ENCODE peak calls at places on chromosomes 2 and 18, in ten cellular contexts. V, N, D, U, T, X, C, Q, Z and B are unnamed samples.

GRCh38 chr18:33034941-33035340 is 262.1 kb upstream of the KLHL14 start:
- DNase-seq in D (no peak), Q (no peak), T (no peak), U (no peak), N (no peak), X (no peak), V (no peak), Z (no peak), C (no peak), B (no peak)

GRCh38 chr2:46010925-46011490 is 286.2 kb upstream of the EPAS1 start:
- DNase-seq in Q (no peak), D (no peak), N (no peak), Z (no peak), U (no peak), X (no peak), V (peak; percentile 38), C (no peak), T (no peak), B (peak; percentile 32)

GRCh38 chr2:235723811-235724465 is 230.1 kb downstream of the AGAP1 start:
- DNase-seq in C (no peak), T (peak; percentile 74), N (no peak), U (no peak), Z (no peak), Q (no peak), V (no peak), X (no peak), D (peak; percentile 46), B (no peak)

GRCh38 chr18:55119434-55119833 is 160.2 kb upstream of the CCDC68 start:
- DNase-seq in N (no peak), X (no peak), V (no peak), D (no peak), C (no peak), U (no peak), Z (no peak), T (no peak), Q (no peak), B (no peak)

GRCh38 chr18:24231773-24232735 is 93.2 kb downstream of the CABYR start:
- DNase-seq in Q (no peak), U (no peak), C (no peak), T (no peak), N (no peak), Z (no peak), V (no peak), D (no peak), X (no peak), B (no peak)

GRCh38 chr2:30756051-30756719 is 51.1 kb downstream of the CAPN13 start:
- DNase-seq in V (peak; percentile 96), N (no peak), U (no peak), T (no peak), C (peak; percentile 37), Q (no peak), Z (no peak), X (no peak), D (no peak), B (no peak)

GRCh38 chr18:57048859-57049258 is 98.0 kb upstream of the BOD1L2 start:
- DNase-seq in U (no peak), Q (no peak), C (no peak), V (no peak), Z (no peak), T (no peak), N (no peak), D (no peak), X (no peak), B (no peak)

GRCh38 chr18:45402485-45403056 is 212.7 kb upstream of the SLC14A2 start:
- DNase-seq in T (no peak), N (no peak), Q (no peak), C (no peak), U (peak; percentile 17), V (no peak), Z (no peak), X (no peak), D (no peak), B (no peak)

GRCh38 chr2:186959486-186959885 is 110.5 kb upstream of the ZSWIM2 start:
- DNase-seq in V (no peak), D (no peak), U (no peak), C (no peak), Z (no peak), N (no peak), X (no peak), Q (no peak), T (no peak), B (no peak)

GRCh38 chr2:240255811-240256703 is 115.6 kb upstream of the OTOS start:
- DNase-seq in X (no peak), C (peak; percentile 78), D (no peak), N (no peak), Q (peak; percentile 58), U (no peak), T (no peak), Z (peak; percentile 14), V (peak; percentile 88), B (no peak)

GRCh38 chr2:30204281-30204680 is 27.1 kb upstream of the LBH start:
- DNase-seq in X (no peak), V (no peak), N (no peak), Z (no peak), U (no peak), Q (no peak), T (no peak), D (no peak), C (no peak), B (no peak)

GRCh38 chr2:8511868-8512612 is 169.8 kb upstream of the ID2 start:
- DNase-seq in X (no peak), D (no peak), Z (no peak), Q (peak; percentile 7), U (no peak), N (no peak), T (no peak), V (no peak), C (no peak), B (no peak)

GRCh38 chr2:37711308-37711731 is 39.9 kb upstream of the CDC42EP3 start:
- DNase-seq in T (no peak), D (no peak), V (peak; percentile 95), U (peak; percentile 92), N (no peak), X (no peak), Q (peak; percentile 48), C (no peak), Z (no peak), B (no peak)

GRCh38 chr18:58562999-58563667 is 65.8 kb downstream of the ALPK2 start:
- DNase-seq in N (no peak), D (no peak), Q (no peak), C (no peak), U (no peak), Z (no peak), X (no peak), T (no peak), V (no peak), B (no peak)

GRCh38 chr2:193584001-193584400 is 1389.3 kb upstream of the TMEFF2 start:
- DNase-seq in T (peak; percentile 10), X (no peak), Q (no peak), D (no peak), C (no peak), V (peak; percentile 86), U (no peak), N (no peak), Z (no peak), B (no peak)

GRCh38 chr2:119005081-119005480 is 63.1 kb downstream of the MARCO start:
- DNase-seq in V (no peak), X (no peak), Z (no peak), U (no peak), D (no peak), C (peak; percentile 12), N (no peak), Q (no peak), T (no peak), B (no peak)

GRCh38 chr2:66334237-66335054 is 100.5 kb upstream of the MEIS1 start:
- DNase-seq in U (no peak), X (no peak), Z (no peak), D (no peak), N (no peak), V (peak; percentile 49), C (no peak), Q (no peak), T (no peak), B (no peak)

GRCh38 chr18:79489048-79489899 is 93.5 kb downstream of the NFATC1 start:
- DNase-seq in U (no peak), N (no peak), Q (peak; percentile 39), V (no peak), X (peak; percentile 18), D (peak; percentile 12), Z (no peak), T (no peak), C (no peak), B (no peak)

GRCh38 chr2:9771481-9772017 is 71.7 kb upstream of the TAF1B start:
- DNase-seq in C (no peak), X (peak; percentile 45), Q (no peak), Z (no peak), N (no peak), D (no peak), T (peak; percentile 50), V (no peak), U (peak; percentile 17), B (no peak)

GRCh38 chr18:9719421-9719981 is 11.4 kb downstream of the RAB31 start:
- DNase-seq in T (peak; percentile 78), Z (no peak), N (no peak), X (no peak), D (no peak), U (peak; percentile 81), C (peak; percentile 77), V (peak; percentile 50), Q (no peak), B (peak; percentile 80)

GRCh38 chr18:2657043-2657512 is 1.6 kb downstream of the SMCHD1 start:
- DNase-seq in T (no peak), D (no peak), V (no peak), N (no peak), U (no peak), C (no peak), Z (no peak), X (no peak), Q (no peak), B (no peak)

GRCh38 chr2:176132397-176133086 is 3.0 kb downstream of the HOXD8 start:
- DNase-seq in N (no peak), Z (no peak), X (no peak), D (no peak), U (no peak), V (no peak), T (no peak), C (no peak), Q (no peak), B (no peak)

GRCh38 chr2:215747244-215747620 is 266.1 kb downstream of the MREG start:
- DNase-seq in N (no peak), Z (no peak), Q (no peak), V (no peak), T (no peak), X (no peak), U (no peak), D (no peak), C (no peak), B (no peak)

GRCh38 chr2:225117061-225117716 is 74.9 kb upstream of the DOCK10 start:
- DNase-seq in N (no peak), D (no peak), Z (no peak), Q (no peak), C (no peak), U (no peak), V (no peak), X (no peak), T (no peak), B (no peak)

GRCh38 chr2:69164379-69164778 is 151.4 kb downstream of the ANTXR1 start:
- DNase-seq in X (no peak), T (no peak), V (no peak), U (no peak), D (no peak), Z (no peak), Q (no peak), N (no peak), C (no peak), B (no peak)

GRCh38 chr2:203786912-203787311 is 80.5 kb downstream of the CD28 start:
- DNase-seq in T (no peak), Z (no peak), N (no peak), V (no peak), C (peak; percentile 29), Q (no peak), D (peak; percentile 29), X (no peak), U (no peak), B (peak; percentile 45)

GRCh38 chr2:99485411-99485810 is 4.4 kb downstream of the REV1 start:
- DNase-seq in T (no peak), C (no peak), X (no peak), D (no peak), N (no peak), Q (no peak), U (no peak), Z (no peak), V (no peak), B (no peak)

GRCh38 chr2:126658910-126659613 is 3.1 kb downstream of the GYPC start:
- DNase-seq in U (no peak), Q (peak; percentile 81), V (peak; percentile 43), T (no peak), X (peak; percentile 81), Z (no peak), D (peak; percentile 78), C (peak; percentile 49), N (peak; percentile 78), B (no peak)